ENCODE peak calls at places on chromosomes 2 and 18, in seven cellular contexts. F, H, Q, D, W, B and L are unnamed samples.

GRCh38 chr18:26436176-26437031 is 111.9 kb downstream of the KCTD1 start:
- DNase-seq in F (peak; percentile 14), Q (no peak), B (peak; percentile 84), D (no peak), H (no peak), W (peak; percentile 50), L (no peak)

GRCh38 chr18:8783335-8783993 is 78.1 kb downstream of the MTCL1 start:
- DNase-seq in W (no peak), D (no peak), Q (no peak), B (no peak), F (no peak), H (no peak), L (no peak)

GRCh38 chr2:207481924-207482323 is 47.8 kb upstream of the CREB1 start:
- DNase-seq in D (no peak), B (no peak), H (no peak), Q (no peak), W (no peak), F (peak; percentile 55), L (no peak)

GRCh38 chr2:175903384-175903936 is 98.6 kb downstream of the LNPK start:
- DNase-seq in W (no peak), H (no peak), D (no peak), F (no peak), Q (no peak), B (no peak), L (no peak)

GRCh38 chr18:70289351-70290330 is 796 bp downstream of the SOCS6 start:
- DNase-seq in F (no peak), Q (peak; percentile 67), H (no peak), D (peak; percentile 85), B (no peak), W (peak; percentile 44), L (peak; percentile 43)

GRCh38 chr18:48203288-48203945 is 205.8 kb downstream of the ZBTB7C start:
- DNase-seq in F (no peak), B (no peak), H (no peak), Q (no peak), W (no peak), D (no peak), L (no peak)

GRCh38 chr2:229313591-229313990 is 42.5 kb upstream of the PID1 start:
- DNase-seq in D (no peak), B (no peak), Q (no peak), H (no peak), W (no peak), F (no peak), L (no peak)

GRCh38 chr2:128420776-128421175 is 102.1 kb upstream of the HS6ST1 start:
- DNase-seq in W (no peak), D (no peak), F (no peak), Q (no peak), B (no peak), H (no peak), L (no peak)

GRCh38 chr2:157032019-157032418 is 225.5 kb upstream of the GALNT5 start:
- DNase-seq in H (no peak), Q (no peak), F (peak; percentile 69), D (no peak), B (peak; percentile 73), W (peak; percentile 18), L (no peak)

GRCh38 chr18:58896268-58896667 is 31.6 kb downstream of the ZNF532 start:
- DNase-seq in B (no peak), D (peak; percentile 37), Q (no peak), W (no peak), H (no peak), F (no peak), L (no peak)

GRCh38 chr2:32357545-32358482 is 991 bp downstream of the BIRC6 start:
- DNase-seq in F (peak; percentile 16), B (no peak), W (peak; percentile 30), H (no peak), Q (peak; percentile 49), D (peak; percentile 61), L (peak; percentile 64)

GRCh38 chr2:199704358-199705238 is 146.4 kb downstream of the FTCDNL1 start:
- DNase-seq in F (no peak), B (no peak), W (peak; percentile 61), D (peak; percentile 36), Q (peak; percentile 9), H (peak; percentile 27), L (peak; percentile 69)

GRCh38 chr2:108436976-108437375 is 12.0 kb upstream of the GCC2 start:
- DNase-seq in D (no peak), W (no peak), H (no peak), B (no peak), Q (no peak), F (no peak), L (no peak)

GRCh38 chr2:98737848-98738247 is 6.9 kb upstream of the MGAT4A start:
- DNase-seq in Q (no peak), D (no peak), W (no peak), H (no peak), B (no peak), F (no peak), L (no peak)

GRCh38 chr2:217127744-217128143 is 267.9 kb upstream of the TNP1 start:
- DNase-seq in B (no peak), D (no peak), F (no peak), H (no peak), W (no peak), Q (no peak), L (no peak)

GRCh38 chr2:237900891-237901831 is 41.7 kb downstream of the RAMP1 start:
- DNase-seq in D (no peak), Q (no peak), H (no peak), B (no peak), F (no peak), W (no peak), L (no peak)